ENCODE peak calls at places on chromosomes 1 and 21, in ten cellular contexts. C, P, F, Z, U, G, O, S, X and E are unnamed samples.

GRCh38 chr1:153563339-153563952 is 2.2 kb downstream of the S100A2 start:
- DNase-seq in C (no peak), P (peak), F (no peak), Z (no peak), U (no peak), G (no peak), O (no peak), S (no peak), X (no peak), E (no peak)

GRCh38 chr1:16250547-16251251 is 13.7 kb upstream of the CPLANE2 start:
- DNase-seq in C (peak), P (no peak), F (no peak), Z (peak), U (no peak), G (peak), O (peak), S (no peak), X (no peak), E (no peak)

GRCh38 chr1:199422206-199422605 is 605.3 kb upstream of the NR5A2 start:
- DNase-seq in C (peak), P (no peak), F (no peak), Z (peak), U (no peak), G (peak), O (peak), S (no peak), X (no peak), E (no peak)

GRCh38 chr1:156438278-156438987 is 62.1 kb downstream of the MEF2D start:
- DNase-seq in C (no peak), P (no peak), F (no peak), Z (no peak), U (no peak), G (peak), O (peak), S (no peak), X (no peak), E (no peak)

GRCh38 chr21:45624356-45624854 is 19.1 kb upstream of the PCBP3 start:
- DNase-seq in C (no peak), P (no peak), F (no peak), Z (no peak), U (no peak), G (no peak), O (no peak), S (no peak), X (no peak), E (peak)

GRCh38 chr21:19565587-19565986 is 1162.0 kb upstream of the TMPRSS15 start:
- DNase-seq in C (no peak), P (no peak), F (no peak), Z (peak), U (no peak), G (no peak), O (no peak), S (no peak), X (no peak), E (no peak)

GRCh38 chr1:17624540-17625256 is 85.2 kb downstream of the ARHGEF10L start:
- DNase-seq in C (peak), P (no peak), F (no peak), Z (peak), U (no peak), G (peak), O (peak), S (no peak), X (no peak), E (no peak)

GRCh38 chr1:157770442-157771043 is 6.4 kb downstream of the FCRL2 start:
- DNase-seq in C (no peak), P (no peak), F (peak), Z (no peak), U (no peak), G (peak), O (peak), S (no peak), X (no peak), E (no peak)

GRCh38 chr1:78651247-78651646 is 1.6 kb downstream of the IFI44 start:
- DNase-seq in C (peak), P (no peak), F (no peak), Z (peak), U (no peak), G (peak), O (peak), S (no peak), X (no peak), E (no peak)

GRCh38 chr1:58287894-58288623 is 258.5 kb downstream of the OMA1 start:
- DNase-seq in C (no peak), P (no peak), F (no peak), Z (no peak), U (no peak), G (no peak), O (no peak), S (no peak), X (no peak), E (no peak)

GRCh38 chr1:156845055-156845952 is 13.6 kb downstream of the INSRR start:
- DNase-seq in C (no peak), P (no peak), F (peak), Z (no peak), U (no peak), G (no peak), O (no peak), S (no peak), X (peak), E (no peak)

GRCh38 chr1:48916121-48917069 is 139.7 kb upstream of the BEND5 start:
- DNase-seq in C (peak), P (no peak), F (peak), Z (peak), U (no peak), G (peak), O (peak), S (no peak), X (no peak), E (no peak)

GRCh38 chr1:78145105-78145580 is 99.4 kb downstream of the GIPC2 start:
- DNase-seq in C (peak), P (no peak), F (peak), Z (peak), U (no peak), G (peak), O (peak), S (peak), X (peak), E (no peak)

GRCh38 chr1:46516551-46516950 is 26.9 kb downstream of the DMBX1 start:
- DNase-seq in C (no peak), P (no peak), F (no peak), Z (no peak), U (no peak), G (no peak), O (no peak), S (no peak), X (no peak), E (no peak)

GRCh38 chr1:4375812-4376211 is 278.6 kb upstream of the AJAP1 start:
- DNase-seq in C (peak), P (no peak), F (no peak), Z (peak), U (no peak), G (no peak), O (no peak), S (no peak), X (no peak), E (no peak)

GRCh38 chr1:90402893-90403849 is 313.9 kb downstream of the BARHL2 start:
- DNase-seq in C (peak), P (no peak), F (peak), Z (peak), U (no peak), G (peak), O (peak), S (peak), X (no peak), E (peak)

GRCh38 chr1:172935062-172935592 is 115.6 kb downstream of the TNFSF18 start:
- DNase-seq in C (no peak), P (no peak), F (no peak), Z (peak), U (no peak), G (peak), O (peak), S (no peak), X (no peak), E (no peak)

GRCh38 chr1:172554915-172555314 is 22.0 kb downstream of the SUCO start:
- DNase-seq in C (no peak), P (no peak), F (no peak), Z (no peak), U (no peak), G (no peak), O (no peak), S (no peak), X (no peak), E (no peak)

GRCh38 chr1:180971273-180971997 is 51.2 kb downstream of the STX6 start:
- DNase-seq in C (no peak), P (no peak), F (no peak), Z (no peak), U (no peak), G (no peak), O (no peak), S (no peak), X (no peak), E (no peak)

GRCh38 chr1:94100785-94101612 is 19.9 kb downstream of the ABCA4 start:
- DNase-seq in C (no peak), P (no peak), F (no peak), Z (no peak), U (no peak), G (no peak), O (no peak), S (no peak), X (no peak), E (no peak)

GRCh38 chr1:209646558-209646957 is 5.7 kb downstream of the LAMB3 start:
- DNase-seq in C (peak), P (no peak), F (no peak), Z (peak), U (no peak), G (peak), O (peak), S (no peak), X (no peak), E (no peak)
- TF ChIP-seq CTCF in C (peak), P (peak), F (no peak), Z (peak), U (peak), G (peak), O (peak), S (no peak), X (no peak), E (no peak)

DNA sequence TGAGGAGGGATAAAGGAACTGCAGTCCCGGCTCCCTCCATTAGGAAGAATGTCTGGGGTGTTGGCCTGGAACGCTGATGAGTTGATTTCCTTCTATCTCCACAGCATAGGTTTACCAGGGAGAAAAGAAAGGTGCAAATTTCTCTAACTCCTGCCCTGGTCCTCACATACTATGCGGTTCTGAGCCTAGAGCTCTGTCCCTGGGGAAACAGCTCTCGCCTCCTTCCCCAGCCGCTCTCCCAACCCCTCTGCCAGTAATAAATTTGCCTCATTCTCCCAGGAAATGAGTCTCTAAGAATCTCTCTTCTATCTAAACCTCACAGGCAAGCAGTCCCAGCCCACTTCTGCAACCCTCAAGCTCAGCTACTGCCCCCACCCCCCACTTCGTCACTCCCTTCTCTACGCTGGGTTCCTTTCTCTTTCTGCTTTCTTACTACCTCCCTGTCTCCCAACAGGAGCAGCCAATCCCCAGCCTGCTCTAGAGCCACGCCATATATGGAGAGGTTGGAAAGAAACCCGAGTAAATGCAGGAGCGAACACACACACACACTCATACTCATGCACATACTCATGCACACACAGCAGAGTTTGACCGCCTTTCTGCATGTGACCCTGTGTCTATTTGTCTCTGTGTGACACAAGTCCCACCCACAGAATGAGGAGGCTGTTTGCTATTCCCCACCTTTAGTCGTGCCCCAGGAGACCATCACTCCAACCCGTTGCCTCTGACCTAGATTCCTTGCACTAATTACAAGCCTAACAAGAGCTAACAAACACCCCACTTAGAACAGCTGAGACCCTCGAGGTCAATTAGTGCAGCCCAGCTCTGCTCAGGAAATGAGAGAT is 13.4 kb downstream of the PLEKHO1 start:
- DNase-seq in C (peak), P (peak), F (peak), Z (peak), U (peak), G (peak), O (peak), S (peak), X (no peak), E (peak)
- TF ChIP-seq CTCF in C (peak), P (no peak), F (no peak), Z (peak), U (no peak), G (peak), O (no peak), S (no peak), X (no peak), E (no peak)

GRCh38 chr1:162142968-162143367 is 73.5 kb downstream of the NOS1AP start:
- DNase-seq in C (no peak), P (no peak), F (no peak), Z (no peak), U (no peak), G (no peak), O (no peak), S (no peak), X (no peak), E (no peak)
- TF ChIP-seq CTCF in C (no peak), P (no peak), F (no peak), Z (no peak), U (no peak), G (no peak), O (no peak), S (no peak), X (no peak), E (no peak)

GRCh38 chr1:14732726-14733052 is 134.2 kb downstream of the KAZN start:
- DNase-seq in C (no peak), P (no peak), F (no peak), Z (no peak), U (no peak), G (no peak), O (no peak), S (no peak), X (no peak), E (no peak)

GRCh38 chr1:14733779-14734140 is 135.3 kb downstream of the KAZN start:
- DNase-seq in C (no peak), P (no peak), F (no peak), Z (no peak), U (no peak), G (no peak), O (no peak), S (no peak), X (no peak), E (no peak)

GRCh38 chr1:14737561-14738094 is 139.1 kb downstream of the KAZN start:
- DNase-seq in C (no peak), P (no peak), F (no peak), Z (no peak), U (no peak), G (no peak), O (no peak), S (no peak), X (no peak), E (no peak)

GRCh38 chr1:14735861-14736260 is 137.4 kb downstream of the KAZN start:
- DNase-seq in C (no peak), P (no peak), F (no peak), Z (no peak), U (no peak), G (no peak), O (no peak), S (no peak), X (no peak), E (no peak)

GRCh38 chr1:14733053-14733778 is 134.7 kb downstream of the KAZN start:
- DNase-seq in C (no peak), P (peak), F (no peak), Z (peak), U (peak), G (no peak), O (no peak), S (no peak), X (no peak), E (peak)
- TF ChIP-seq CTCF in C (no peak), P (no peak), F (no peak), Z (no peak), U (no peak), G (no peak), O (no peak), S (no peak), X (no peak), E (no peak)